ENCODE peak calls at places on chromosomes 5 and 9, in four cellular contexts. W is epithelial cell of esophagus, U is fibroblast of the aortic adventitia, T is HCT116. J is an unnamed sample.
A peak's percentile ranks its signal among the peaks of the same experiment; 100 is the strongest.

GRCh38 chr5:672329-673139 is 20.6 kb downstream of the TPPP start:
- DNase-seq in T (no peak), U (peak; percentile 70), W (peak; percentile 72), J (peak; percentile 79)

GRCh38 chr9:14203366-14204056 is 110.4 kb downstream of the NFIB start:
- DNase-seq in U (peak; percentile 69), W (no peak), T (no peak), J (no peak)

GRCh38 chr5:176570044-176570443 is 20.9 kb downstream of the CDHR2 start:
- DNase-seq in T (no peak), W (peak; percentile 23), U (peak; percentile 64), J (no peak)

GRCh38 chr5:115419794-115420585 is 123.5 kb upstream of the CCDC112 start:
- DNase-seq in U (peak; percentile 98), W (peak; percentile 91), T (peak; percentile 67), J (peak; percentile 98)

GRCh38 chr9:101128623-101129022 is 100.1 kb downstream of the PLPPR1 start:
- DNase-seq in W (no peak), U (no peak), T (no peak), J (no peak)

GRCh38 chr5:156042726-156043125 is 284.2 kb upstream of the SGCD start:
- DNase-seq in U (no peak), W (no peak), T (no peak), J (no peak)

GRCh38 chr9:91378695-91379127 is 17.0 kb upstream of the AUH start:
- DNase-seq in T (no peak), U (peak; percentile 96), W (no peak), J (no peak)

GRCh38 chr5:94640176-94640575 is 21.7 kb downstream of the SLF1 start:
- DNase-seq in T (no peak), W (no peak), U (no peak), J (no peak)

GRCh38 chr5:148268556-148268955 is at the start of gene SPINK13:
- DNase-seq in U (peak; percentile 52), T (peak; percentile 26), W (peak; percentile 89), J (no peak)

DNA sequence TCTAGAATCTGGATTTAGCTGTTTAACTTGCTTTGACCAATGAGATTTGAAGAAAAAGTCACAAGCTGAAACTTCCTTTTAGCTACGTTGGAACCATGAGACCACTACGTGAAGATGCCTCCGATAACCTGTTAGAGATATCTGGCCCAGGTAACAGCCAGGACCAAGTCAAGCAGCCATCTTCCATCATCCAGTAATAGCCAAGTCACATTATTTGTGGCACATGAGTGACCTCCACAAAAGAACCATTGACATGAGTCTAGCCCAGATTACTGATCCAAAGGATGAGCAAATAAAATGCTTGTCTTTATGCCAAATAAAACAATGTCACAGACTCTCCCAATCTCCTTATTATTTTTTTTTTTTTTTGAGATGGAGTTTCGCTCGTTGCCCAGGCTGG is 1.6 kb downstream of the DEPDC1B start:
- DNase-seq in U (no peak), W (no peak), T (no peak), J (no peak)
- TF ChIP-seq CTCF in U (no peak), W (no peak), T (no peak), J (no peak)

DNA sequence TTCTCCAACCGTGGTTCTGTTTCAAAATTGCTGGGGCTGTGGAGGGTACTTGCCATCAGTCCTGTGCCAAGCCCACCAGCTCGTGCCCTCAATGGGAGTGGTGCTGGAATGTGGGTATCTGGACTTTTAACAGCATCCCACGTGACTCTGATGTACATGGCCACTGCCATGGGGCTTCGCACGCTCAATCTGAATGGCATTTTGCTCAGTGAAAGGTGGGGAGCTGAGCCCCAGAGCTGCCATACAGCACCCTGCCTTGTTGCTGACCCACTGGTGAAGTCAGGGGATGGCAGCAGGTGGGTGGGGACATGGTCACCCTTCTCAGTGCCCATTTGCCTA is 16.6 kb upstream of the SYNPO start:
- DNase-seq in T (no peak), U (no peak), W (no peak), J (no peak)
- H3K4me3 ChIP-seq in T (peak overlapping the region; percentile 38), U (no peak overlapping the region), W (no peak overlapping the region), J (no peak overlapping the region)

GRCh38 chr5:91175708-91176107 is 207.4 kb downstream of the ARRDC3 start:
- DNase-seq in T (no peak), W (no peak), U (no peak), J (no peak)

GRCh38 chr5:91177085-91177484 is 206.0 kb downstream of the ARRDC3 start:
- DNase-seq in U (no peak), T (no peak), W (peak; percentile 17), J (no peak)

GRCh38 chr5:91171322-91171721 is 211.8 kb downstream of the ARRDC3 start:
- DNase-seq in U (no peak), T (no peak), W (no peak), J (no peak)

GRCh38 chr5:91176288-91177016 is 206.7 kb downstream of the ARRDC3 start:
- DNase-seq in W (no peak), U (no peak), T (no peak), J (no peak)

GRCh38 chr5:91174418-91174817 is 208.7 kb downstream of the ARRDC3 start:
- DNase-seq in U (no peak), T (no peak), W (no peak), J (no peak)
- TF ChIP-seq CTCF in U (no peak), T (no peak), W (no peak), J (no peak)

GRCh38 chr9:136621019-136621733 is 41.5 kb upstream of the EGFL7 start:
- DNase-seq in U (no peak), T (no peak), W (peak; percentile 78), J (no peak)
- H3K4me3 ChIP-seq in U (no peak overlapping the region), T (no peak overlapping the region), W (peak overlapping the region; percentile 34), J (no peak overlapping the region)

DNA sequence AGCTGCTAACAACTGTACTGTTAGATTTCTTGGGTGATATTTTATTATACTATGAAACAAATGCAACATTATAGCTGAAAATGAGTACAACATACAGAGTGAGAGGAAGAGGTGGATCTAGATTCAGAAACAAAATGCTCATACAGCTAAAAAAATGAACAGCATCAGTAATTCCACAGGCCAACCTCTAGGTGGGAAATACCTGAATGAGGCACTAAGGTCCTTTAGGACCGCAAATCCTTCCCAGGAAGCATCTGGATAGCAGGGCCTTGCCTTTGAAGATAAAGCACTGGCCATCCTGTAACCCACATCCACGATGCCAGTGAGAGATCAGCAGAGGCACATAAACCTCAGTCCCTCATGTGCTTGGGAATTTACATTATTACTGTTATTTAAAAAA is 310.8 kb downstream of the YTHDC2 start:
- DNase-seq in U (no peak), W (no peak), T (peak; percentile 10), J (no peak)
- TF ChIP-seq CTCF in U (no peak), W (no peak), T (peak; percentile 37), J (no peak)

GRCh38 chr9:110116543-110116885 is 91.4 kb downstream of the C9orf152 start:
- DNase-seq in U (peak; percentile 90), W (peak; percentile 91), T (no peak), J (no peak)

GRCh38 chr9:110115868-110116542 is 92.0 kb downstream of the C9orf152 start:
- DNase-seq in W (peak; percentile 79), T (no peak), U (peak; percentile 81), J (no peak)

GRCh38 chr9:110114086-110114887 is 93.7 kb downstream of the C9orf152 start:
- DNase-seq in T (no peak), W (peak; percentile 56), U (no peak), J (no peak)

GRCh38 chr9:110115341-110115820 is 92.6 kb downstream of the C9orf152 start:
- DNase-seq in U (peak; percentile 74), W (no peak), T (no peak), J (no peak)

DNA sequence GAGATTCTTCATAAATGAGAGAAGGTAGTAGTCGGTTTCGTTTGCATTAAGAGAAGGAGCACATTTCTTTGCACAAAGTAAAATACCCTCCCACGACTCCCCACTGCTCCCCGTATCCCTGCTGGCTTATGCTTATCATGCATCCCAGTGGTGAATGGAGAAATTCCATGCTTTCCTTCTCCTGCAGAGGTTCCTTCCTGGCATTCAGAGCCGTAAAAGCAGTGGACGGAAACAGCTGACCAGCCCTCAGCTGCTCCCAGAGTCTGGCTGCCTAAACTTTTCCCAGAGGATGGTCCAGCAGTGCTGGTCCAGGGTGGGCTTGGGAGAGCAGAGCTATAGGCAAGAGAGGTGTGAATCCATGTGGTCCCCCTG is 93.1 kb downstream of the C9orf152 start:
- DNase-seq in T (no peak), U (peak; percentile 70), W (no peak), J (no peak)
- H3K4me3 ChIP-seq in T (no peak overlapping the region), U (no peak overlapping the region), W (no peak overlapping the region), J (no peak overlapping the region)

J was measured in HFF-Myc.